ENCODE peak calls at places on chromosome 12, in nine cellular contexts. N is WTC11, J is HCT116, K is A549, D is endothelial cell of umbilical vein, Q is HepG2, O is SK-N-SH, G is H1, A is K562. H is an unnamed sample.

GRCh38 chr12:11650697-11651281 is 1.3 kb downstream of the ETV6 start:
- DNase-seq in Q (peak; percentile 31), K (no peak), J (no peak), G (no peak), A (no peak), N (no peak), D (peak; percentile 68), O (peak; percentile 37), H (peak; percentile 78)

GRCh38 chr12:123059501-123059900 is 79.0 kb downstream of the ARL6IP4 start:
- DNase-seq in G (no peak), J (no peak), D (no peak), K (no peak), A (no peak), O (no peak), Q (no peak), N (no peak), H (no peak)

GRCh38 chr12:112450725-112451124 is 32.0 kb downstream of the PTPN11 start:
- DNase-seq in D (no peak), G (no peak), A (no peak), K (no peak), J (no peak), O (peak; percentile 47), Q (no peak), N (no peak), H (no peak)

GRCh38 chr12:23827353-23827752 is 122.1 kb downstream of the SOX5 start:
- DNase-seq in D (no peak), K (no peak), O (no peak), N (no peak), J (no peak), A (no peak), Q (peak; percentile 42), G (no peak), H (no peak)

GRCh38 chr12:119512772-119513497 is 80.6 kb upstream of the TMEM233 start:
- DNase-seq in D (no peak), N (peak; percentile 49), J (no peak), O (no peak), G (peak; percentile 59), Q (peak; percentile 9), K (no peak), A (peak; percentile 20), H (peak; percentile 22)

GRCh38 chr12:25121916-25122315 is 73.0 kb downstream of the DNAI7 start:
- DNase-seq in K (no peak), Q (no peak), D (peak; percentile 11), G (no peak), O (no peak), N (no peak), A (no peak), J (no peak), H (no peak)

GRCh38 chr12:91109148-91109564 is 2.1 kb downstream of the LUM start:
- DNase-seq in K (peak; percentile 62), G (peak; percentile 90), A (peak; percentile 7), N (peak; percentile 82), Q (peak; percentile 20), D (peak; percentile 74), J (peak; percentile 27), O (no peak), H (peak; percentile 68)

GRCh38 chr12:44523828-44524227 is 352.3 kb downstream of the NELL2 start:
- DNase-seq in N (no peak), Q (peak; percentile 5), J (no peak), K (no peak), D (no peak), O (no peak), A (no peak), G (no peak), H (no peak)

GRCh38 chr12:43094886-43095285 is 457.1 kb downstream of the ADAMTS20 start:
- DNase-seq in O (no peak), Q (no peak), G (no peak), A (no peak), D (no peak), K (no peak), N (no peak), J (no peak), H (no peak)

GRCh38 chr12:120064054-120064940 is 52.3 kb downstream of the RAB35 start:
- DNase-seq in K (no peak), D (no peak), Q (no peak), A (no peak), N (no peak), G (no peak), J (no peak), O (no peak), H (no peak)

GRCh38 chr12:88793091-88793490 is 212.8 kb upstream of the KITLG start:
- DNase-seq in K (no peak), N (no peak), A (no peak), O (no peak), J (no peak), Q (no peak), G (no peak), D (no peak), H (no peak)

GRCh38 chr12:113070117-113070906 is 13.8 kb downstream of the DTX1 start:
- DNase-seq in N (no peak), Q (no peak), G (no peak), A (no peak), O (no peak), J (no peak), D (no peak), K (no peak), H (peak; percentile 93)

GRCh38 chr12:96398422-96399080 is 1.7 kb downstream of the CDK17 start:
- DNase-seq in G (no peak), A (no peak), O (no peak), Q (peak; percentile 7), K (no peak), J (no peak), D (peak; percentile 63), N (no peak), H (no peak)

GRCh38 chr12:28742791-28743190 is 406.3 kb upstream of the FAR2 start:
- DNase-seq in A (no peak), G (no peak), J (no peak), Q (no peak), K (no peak), N (no peak), O (no peak), D (no peak), H (no peak)

GRCh38 chr12:20374775-20375174 is 6.4 kb downstream of the PDE3A start:
- DNase-seq in J (no peak), Q (no peak), K (no peak), N (no peak), O (no peak), D (peak; percentile 60), A (no peak), G (no peak), H (no peak)

GRCh38 chr12:20377750-20378149 is 9.4 kb downstream of the PDE3A start:
- DNase-seq in Q (no peak), O (no peak), G (no peak), N (no peak), D (no peak), K (no peak), A (no peak), J (no peak), H (no peak)

GRCh38 chr12:20382117-20382516 is 13.8 kb downstream of the PDE3A start:
- DNase-seq in Q (no peak), K (no peak), G (no peak), N (no peak), A (no peak), O (no peak), D (no peak), J (no peak), H (no peak)

GRCh38 chr12:20372326-20373097 is 4.2 kb downstream of the PDE3A start:
- DNase-seq in Q (no peak), O (no peak), G (no peak), J (no peak), A (no peak), N (no peak), D (peak; percentile 58), K (no peak), H (no peak)

GRCh38 chr12:20376984-20377383 is 8.6 kb downstream of the PDE3A start:
- DNase-seq in N (no peak), K (peak; percentile 44), O (peak; percentile 14), Q (no peak), G (no peak), J (peak; percentile 22), D (peak; percentile 60), A (no peak), H (peak; percentile 73)
- TF ChIP-seq CTCF in N (no peak), K (peak; percentile 45), O (peak; percentile 68), Q (peak; percentile 45), G (no peak), J (peak; percentile 33), D (peak; percentile 22), A (no peak), H (peak; percentile 39)

DNA sequence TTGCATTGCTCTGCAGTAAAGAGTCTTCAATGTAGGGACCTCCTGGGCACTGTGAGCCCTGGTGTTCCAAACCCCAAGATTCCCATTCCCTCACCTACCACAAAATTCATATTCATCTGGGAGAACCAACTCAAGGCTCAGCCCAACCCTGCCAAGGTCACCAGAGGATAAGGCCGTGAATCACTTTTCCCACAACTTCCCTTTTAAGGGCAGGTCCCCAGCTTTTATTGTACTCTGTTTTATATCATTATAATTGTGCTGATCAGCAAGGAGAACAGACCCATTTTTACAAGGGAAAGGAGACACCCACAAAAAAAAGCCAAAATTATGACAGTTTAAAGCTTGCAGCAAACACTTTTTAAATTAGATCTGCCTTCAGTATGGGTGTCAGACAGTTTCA is 363.0 kb upstream of the FKBP4 start:
- DNase-seq in N (no peak), O (no peak), G (no peak), D (no peak), A (no peak), Q (no peak), J (no peak), K (no peak), H (peak; percentile 64)
- TF ChIP-seq MAX in N (no peak), O (no peak), G (no peak), D (no peak), A (no peak), Q (no peak), J (no peak), K (no peak), H (no peak)

GRCh38 chr12:106907411-106907810 is 48.3 kb upstream of the TMEM263 start:
- DNase-seq in K (no peak), N (no peak), G (no peak), A (no peak), Q (no peak), O (no peak), D (no peak), J (no peak), H (peak; percentile 37)
- TF ChIP-seq CTCF in K (no peak), N (no peak), G (no peak), A (peak; percentile 16), Q (peak; percentile 38), O (no peak), D (no peak), J (no peak), H (peak; percentile 36)

DNA sequence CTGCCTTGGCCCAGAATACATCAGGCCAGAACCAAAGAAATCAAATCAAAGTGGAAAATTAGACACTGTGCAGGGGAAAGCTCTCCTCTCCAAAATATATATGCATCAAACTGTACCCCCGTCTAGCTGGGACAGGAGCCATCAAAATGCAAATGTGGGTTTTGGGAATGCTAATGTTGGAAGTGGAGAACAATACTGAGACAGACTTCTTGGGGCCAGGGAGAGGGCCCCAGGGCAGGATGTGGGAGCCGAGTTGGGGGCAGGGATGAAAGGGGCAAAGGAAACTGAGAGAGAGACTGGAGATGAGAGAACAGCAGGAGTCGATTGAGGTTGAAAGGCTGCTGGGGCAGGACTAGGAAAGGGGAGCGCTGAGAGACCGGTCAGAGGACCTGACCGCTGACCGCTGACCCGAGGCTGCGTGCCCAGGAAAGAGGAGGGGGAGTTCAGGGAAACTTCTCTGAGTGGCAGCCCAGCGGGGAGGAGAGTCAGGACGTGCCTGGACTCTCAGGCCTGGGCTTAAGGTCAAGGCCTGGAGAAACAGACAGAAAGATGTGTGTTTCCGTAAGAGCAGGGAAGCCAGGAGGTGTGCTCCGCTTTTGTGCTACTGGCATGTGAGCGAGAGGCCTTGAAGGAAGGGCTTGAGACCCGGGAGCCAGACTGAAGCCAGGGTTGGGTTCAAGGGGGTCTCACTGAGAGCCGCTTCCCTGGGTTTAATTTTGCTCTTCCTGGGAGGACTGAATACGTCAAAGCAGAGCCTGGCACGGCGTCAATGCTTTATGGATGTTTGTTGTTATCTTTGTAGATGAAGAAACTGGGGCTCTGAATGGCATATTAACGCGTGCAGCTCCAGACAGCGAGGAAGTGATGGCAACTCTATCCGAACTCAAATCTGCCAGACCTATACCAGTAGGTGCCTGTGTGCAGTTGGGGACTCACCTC is 152.5 kb upstream of the PARP11 start:
- DNase-seq in G (peak; percentile 78), Q (peak; percentile 22), K (no peak), D (no peak), N (peak; percentile 82), O (no peak), A (no peak), J (no peak), H (no peak)
- TF ChIP-seq MAX in G (peak; percentile 72), Q (peak; percentile 77), K (no peak), D (no peak), N (peak; percentile 70), O (no peak), A (no peak), J (no peak), H (no peak)